ENCODE peak calls at places on chromosome 2, in five cellular contexts. One of them, this sample, is unnamed.

GRCh38 chr2:104582471-104582870 is 271.4 kb upstream of the POU3F3 start:
- DNase-seq in neuronal stem cell: no peak
- DNase-seq in IMR-90: no peak
- DNase-seq in H1: no peak
- DNase-seq in mesenchymal stem cell: no peak
- DNase-seq in this sample: no peak

GRCh38 chr2:207448006-207448405 is 81.8 kb upstream of the CREB1 start:
- DNase-seq in neuronal stem cell: no peak
- DNase-seq in IMR-90: no peak
- DNase-seq in H1: no peak
- DNase-seq in mesenchymal stem cell: no peak
- DNase-seq in this sample: no peak

GRCh38 chr2:54572262-54572635 is 116.1 kb downstream of the SPTBN1 start:
- DNase-seq in neuronal stem cell: no peak
- DNase-seq in IMR-90: peak
- DNase-seq in H1: no peak
- DNase-seq in mesenchymal stem cell: peak
- DNase-seq in this sample: peak

GRCh38 chr2:20582600-20583221 is 68.2 kb downstream of the HS1BP3 start:
- DNase-seq in neuronal stem cell: no peak
- DNase-seq in IMR-90: no peak
- DNase-seq in H1: no peak
- DNase-seq in mesenchymal stem cell: no peak
- DNase-seq in this sample: no peak

GRCh38 chr2:157304811-157305712 is 20.6 kb downstream of the ERMN start:
- DNase-seq in neuronal stem cell: no peak
- DNase-seq in IMR-90: peak
- DNase-seq in H1: no peak
- DNase-seq in mesenchymal stem cell: peak
- DNase-seq in this sample: peak

GRCh38 chr2:160920791-160921303 is 239.4 kb upstream of the TANK start:
- DNase-seq in neuronal stem cell: no peak
- DNase-seq in IMR-90: peak
- DNase-seq in H1: no peak
- DNase-seq in mesenchymal stem cell: peak
- DNase-seq in this sample: peak

GRCh38 chr2:147492471-147492870 is 352.4 kb upstream of the ACVR2A start:
- DNase-seq in neuronal stem cell: no peak
- DNase-seq in IMR-90: no peak
- DNase-seq in H1: no peak
- DNase-seq in mesenchymal stem cell: no peak
- DNase-seq in this sample: no peak

GRCh38 chr2:46978696-46979095 is 63.1 kb upstream of the MCFD2 start:
- DNase-seq in neuronal stem cell: no peak
- DNase-seq in IMR-90: no peak
- DNase-seq in H1: no peak
- DNase-seq in mesenchymal stem cell: peak
- DNase-seq in this sample: no peak

GRCh38 chr2:12556762-12557161 is 160.0 kb upstream of the TRIB2 start:
- DNase-seq in neuronal stem cell: no peak
- DNase-seq in IMR-90: peak
- DNase-seq in H1: no peak
- DNase-seq in mesenchymal stem cell: peak
- DNase-seq in this sample: no peak

GRCh38 chr2:217804786-217805678 is 197.8 kb downstream of the TNS1 start:
- DNase-seq in neuronal stem cell: no peak
- DNase-seq in IMR-90: no peak
- DNase-seq in H1: no peak
- DNase-seq in mesenchymal stem cell: peak
- DNase-seq in this sample: no peak

GRCh38 chr2:105288133-105288532 is 41.4 kb downstream of the TGFBRAP1 start:
- DNase-seq in neuronal stem cell: no peak
- DNase-seq in IMR-90: no peak
- DNase-seq in H1: no peak
- DNase-seq in mesenchymal stem cell: no peak
- DNase-seq in this sample: no peak

GRCh38 chr2:178870703-178871102 is 63.5 kb upstream of the TTN start:
- DNase-seq in neuronal stem cell: no peak
- DNase-seq in IMR-90: peak
- DNase-seq in H1: no peak
- DNase-seq in mesenchymal stem cell: no peak
- DNase-seq in this sample: peak

GRCh38 chr2:240431276-240431662 is 4.2 kb upstream of the GPC1 start:
- DNase-seq in neuronal stem cell: no peak
- DNase-seq in IMR-90: no peak
- DNase-seq in H1: peak
- DNase-seq in mesenchymal stem cell: no peak
- DNase-seq in this sample: no peak

GRCh38 chr2:206920310-206920709 is 19.0 kb upstream of the CPO start:
- DNase-seq in neuronal stem cell: no peak
- DNase-seq in IMR-90: no peak
- DNase-seq in H1: no peak
- DNase-seq in mesenchymal stem cell: no peak
- DNase-seq in this sample: no peak

GRCh38 chr2:108869542-108869941 is 83.0 kb downstream of the CCDC138 start:
- DNase-seq in neuronal stem cell: no peak
- DNase-seq in IMR-90: no peak
- DNase-seq in H1: no peak
- DNase-seq in mesenchymal stem cell: no peak
- DNase-seq in this sample: no peak

GRCh38 chr2:95024960-95025405 is 525 bp upstream of the MAL start:
- DNase-seq in neuronal stem cell: no peak
- DNase-seq in IMR-90: no peak
- DNase-seq in H1: no peak
- DNase-seq in mesenchymal stem cell: no peak
- DNase-seq in this sample: no peak

GRCh38 chr2:174574657-174575056 is 22.9 kb downstream of the WIPF1 start:
- DNase-seq in neuronal stem cell: no peak
- DNase-seq in IMR-90: peak
- DNase-seq in H1: no peak
- DNase-seq in mesenchymal stem cell: peak
- DNase-seq in this sample: no peak

GRCh38 chr2:220708366-220708765 is 863.7 kb downstream of the EPHA4 start:
- DNase-seq in neuronal stem cell: no peak
- DNase-seq in IMR-90: peak
- DNase-seq in H1: no peak
- DNase-seq in mesenchymal stem cell: peak
- DNase-seq in this sample: no peak

DNA sequence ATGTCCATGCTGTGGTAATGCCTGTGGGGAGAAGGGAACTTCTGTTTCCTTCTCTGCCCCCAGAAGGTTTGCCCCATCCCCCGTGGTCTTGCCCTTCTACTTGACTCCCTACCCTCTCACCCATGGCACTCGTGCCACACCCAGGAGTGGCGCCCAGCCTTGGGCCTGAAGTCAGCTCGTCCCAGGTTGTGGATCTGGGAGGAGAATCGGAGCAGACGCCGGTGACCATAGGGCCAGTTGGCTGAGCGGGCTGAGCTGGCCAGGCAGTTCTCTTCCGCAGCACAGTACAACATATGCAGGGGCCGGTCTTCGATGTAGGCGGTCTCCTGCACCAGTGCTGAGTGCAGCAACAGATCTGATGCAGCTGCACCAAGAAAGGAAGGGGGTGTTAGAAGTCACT is 4.7 kb downstream of the HTRA2 start:
- DNase-seq in neuronal stem cell: no peak
- DNase-seq in IMR-90: no peak
- DNase-seq in H1: no peak
- DNase-seq in mesenchymal stem cell: no peak
- DNase-seq in this sample: no peak
- H3K4me3 ChIP-seq in neuronal stem cell: no peak
- H3K4me3 ChIP-seq in IMR-90: no peak
- H3K4me3 ChIP-seq in H1: no peak
- H3K4me3 ChIP-seq in mesenchymal stem cell: no peak
- H3K4me3 ChIP-seq in this sample: no peak

GRCh38 chr2:120736955-120737801 is 1.5 kb downstream of the GLI2 start:
- DNase-seq in neuronal stem cell: peak
- DNase-seq in IMR-90: peak
- DNase-seq in H1: peak
- DNase-seq in mesenchymal stem cell: peak
- DNase-seq in this sample: no peak

GRCh38 chr2:120734930-120735611 is 597 bp upstream of the GLI2 start:
- DNase-seq in neuronal stem cell: no peak
- DNase-seq in IMR-90: peak
- DNase-seq in H1: peak
- DNase-seq in mesenchymal stem cell: peak
- DNase-seq in this sample: no peak

GRCh38 chr2:120735750-120736170 is at the start of gene GLI2:
- DNase-seq in neuronal stem cell: peak
- DNase-seq in IMR-90: peak
- DNase-seq in H1: peak
- DNase-seq in mesenchymal stem cell: peak
- DNase-seq in this sample: peak

GRCh38 chr2:120737802-120738516 is 2.3 kb downstream of the GLI2 start:
- DNase-seq in neuronal stem cell: no peak
- DNase-seq in IMR-90: no peak
- DNase-seq in H1: peak
- DNase-seq in mesenchymal stem cell: peak
- DNase-seq in this sample: no peak

GRCh38 chr2:120736202-120736954 is 710 bp downstream of the GLI2 start:
- DNase-seq in neuronal stem cell: no peak
- DNase-seq in IMR-90: no peak
- DNase-seq in H1: peak
- DNase-seq in mesenchymal stem cell: peak
- DNase-seq in this sample: peak
- H4K91ac ChIP-seq in neuronal stem cell: peak
- H4K91ac ChIP-seq in IMR-90: peak
- H4K91ac ChIP-seq in H1: peak
- H4K91ac ChIP-seq in mesenchymal stem cell: peak
- H4K91ac ChIP-seq in this sample: peak

GRCh38 chr2:649461-650342 is 27.5 kb downstream of the TMEM18 start:
- DNase-seq in neuronal stem cell: no peak
- DNase-seq in IMR-90: no peak
- DNase-seq in H1: peak
- DNase-seq in mesenchymal stem cell: no peak
- DNase-seq in this sample: no peak
- H2AK5ac ChIP-seq in neuronal stem cell: peak
- H2AK5ac ChIP-seq in IMR-90: no peak
- H2AK5ac ChIP-seq in H1: no peak
- H2AK5ac ChIP-seq in mesenchymal stem cell: no peak
- H2AK5ac ChIP-seq in this sample: no peak

GRCh38 chr2:239295377-239296019 is 105.3 kb downstream of the HDAC4 start:
- DNase-seq in neuronal stem cell: no peak
- DNase-seq in IMR-90: no peak
- DNase-seq in H1: no peak
- DNase-seq in mesenchymal stem cell: no peak
- DNase-seq in this sample: no peak
- H3K4me3 ChIP-seq in neuronal stem cell: no peak
- H3K4me3 ChIP-seq in IMR-90: no peak
- H3K4me3 ChIP-seq in H1: no peak
- H3K4me3 ChIP-seq in mesenchymal stem cell: peak
- H3K4me3 ChIP-seq in this sample: no peak

DNA sequence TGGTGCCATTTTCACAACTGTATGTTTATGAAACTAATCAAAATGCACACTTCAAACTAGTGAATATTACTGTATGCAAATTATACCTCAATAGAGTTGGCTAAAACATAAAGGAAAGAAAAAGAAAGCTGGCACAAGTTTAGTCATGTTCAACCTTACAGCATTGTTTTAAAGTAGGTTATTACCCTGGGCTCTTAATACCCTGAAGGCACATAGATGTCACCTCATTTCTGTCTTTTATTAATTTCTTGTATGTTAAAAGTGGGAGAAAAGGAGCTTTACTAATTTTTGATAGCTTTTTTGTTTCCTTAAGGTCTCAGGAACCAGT is 32.7 kb downstream of the TMEM131 start:
- DNase-seq in neuronal stem cell: no peak
- DNase-seq in IMR-90: no peak
- DNase-seq in H1: no peak
- DNase-seq in mesenchymal stem cell: no peak
- DNase-seq in this sample: no peak
- H4K91ac ChIP-seq in neuronal stem cell: no peak
- H4K91ac ChIP-seq in IMR-90: no peak
- H4K91ac ChIP-seq in H1: no peak
- H4K91ac ChIP-seq in mesenchymal stem cell: no peak
- H4K91ac ChIP-seq in this sample: no peak

DNA sequence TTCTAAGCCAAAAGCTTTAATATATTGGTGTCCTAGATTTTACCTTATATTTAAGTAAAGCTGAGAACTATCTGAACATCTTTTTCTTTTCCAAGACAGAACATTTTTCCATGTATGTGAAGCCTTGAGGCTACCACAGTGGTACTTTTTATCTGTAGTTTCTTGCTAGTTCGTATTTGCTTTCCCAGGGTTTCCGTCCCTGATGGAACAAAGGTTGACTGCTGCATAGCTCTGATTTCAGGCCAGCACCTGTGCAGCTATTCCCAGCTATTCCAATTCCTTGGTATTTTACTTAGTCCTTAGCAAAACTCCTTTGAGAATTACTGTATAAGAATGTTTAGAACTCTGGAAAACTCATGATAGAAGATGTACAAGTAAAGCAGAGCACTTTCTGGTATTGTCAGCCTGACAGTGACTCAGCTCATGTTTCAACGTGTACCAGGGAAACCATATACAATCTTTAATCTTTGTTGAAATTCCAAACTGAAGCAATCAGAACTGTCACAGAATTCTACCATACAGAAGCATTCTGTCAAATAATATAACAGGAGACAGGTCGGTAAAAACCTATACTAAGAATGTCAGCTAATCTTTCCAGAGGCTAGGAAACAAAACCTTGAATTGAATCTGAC is 162.2 kb downstream of the PKP4 start:
- DNase-seq in neuronal stem cell: no peak
- DNase-seq in IMR-90: peak
- DNase-seq in H1: no peak
- DNase-seq in mesenchymal stem cell: peak
- DNase-seq in this sample: no peak
- H2AK5ac ChIP-seq in neuronal stem cell: no peak
- H2AK5ac ChIP-seq in IMR-90: no peak
- H2AK5ac ChIP-seq in H1: no peak
- H2AK5ac ChIP-seq in mesenchymal stem cell: no peak
- H2AK5ac ChIP-seq in this sample: no peak

GRCh38 chr2:197674546-197674945 is 841 bp downstream of the RFTN2 start:
- DNase-seq in neuronal stem cell: no peak
- DNase-seq in IMR-90: peak
- DNase-seq in H1: no peak
- DNase-seq in mesenchymal stem cell: peak
- DNase-seq in this sample: no peak

GRCh38 chr2:197672494-197672893 is 2.9 kb downstream of the RFTN2 start:
- DNase-seq in neuronal stem cell: no peak
- DNase-seq in IMR-90: no peak
- DNase-seq in H1: no peak
- DNase-seq in mesenchymal stem cell: no peak
- DNase-seq in this sample: no peak

GRCh38 chr2:197673142-197673541 is 2.2 kb downstream of the RFTN2 start:
- DNase-seq in neuronal stem cell: no peak
- DNase-seq in IMR-90: no peak
- DNase-seq in H1: no peak
- DNase-seq in mesenchymal stem cell: no peak
- DNase-seq in this sample: no peak

GRCh38 chr2:197674060-197674459 is 1.3 kb downstream of the RFTN2 start:
- DNase-seq in neuronal stem cell: no peak
- DNase-seq in IMR-90: no peak
- DNase-seq in H1: no peak
- DNase-seq in mesenchymal stem cell: no peak
- DNase-seq in this sample: no peak

DNA sequence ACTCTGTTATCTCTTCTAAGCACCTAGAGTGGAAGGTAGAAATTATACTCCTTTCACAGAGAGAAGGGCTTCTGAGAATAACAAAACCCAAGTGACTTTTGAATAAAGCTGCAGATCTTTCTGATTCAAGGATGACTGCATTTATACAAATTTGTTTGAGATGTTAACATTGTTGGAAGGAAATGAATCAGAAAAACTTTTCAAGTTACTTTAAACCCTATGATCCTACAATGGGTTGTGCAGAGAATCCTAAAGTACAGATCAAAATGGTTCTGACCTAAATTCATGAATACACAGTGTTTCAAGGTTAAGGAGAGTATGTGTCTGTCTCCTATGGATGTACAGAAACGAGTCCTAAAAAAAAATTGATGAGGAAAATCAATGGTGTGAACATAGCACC is 1.8 kb downstream of the RFTN2 start:
- DNase-seq in neuronal stem cell: no peak
- DNase-seq in IMR-90: no peak
- DNase-seq in H1: no peak
- DNase-seq in mesenchymal stem cell: no peak
- DNase-seq in this sample: no peak
- H3K4me3 ChIP-seq in neuronal stem cell: peak
- H3K4me3 ChIP-seq in IMR-90: no peak
- H3K4me3 ChIP-seq in H1: no peak
- H3K4me3 ChIP-seq in mesenchymal stem cell: peak
- H3K4me3 ChIP-seq in this sample: no peak

This sample was measured in trophoblast cell.